ENCODE peak calls at places on chromosomes 2 and 18, in eight cellular contexts. F is kidney epithelial cell, X is GM13976, B is foreskin fibroblast, M is nephron progenitor cell, N is lower leg skin, S is astrocyte, I is neural crest cell. R is an unnamed sample.

GRCh38 chr2:232075080-232075479 is 113.6 kb downstream of the DIS3L2 start:
- DNase-seq in F (no peak), X (no peak), B (peak), M (no peak), N (no peak), S (no peak), I (no peak), R (no peak)

GRCh38 chr2:105744091-105744908 is 412 bp upstream of the NCK2 start:
- DNase-seq in F (no peak), X (peak), B (peak), M (peak), N (no peak), S (no peak), I (peak), R (peak)

GRCh38 chr2:69490486-69490885 is 53.3 kb upstream of the NFU1 start:
- DNase-seq in F (no peak), X (no peak), B (no peak), M (no peak), N (no peak), S (no peak), I (no peak), R (no peak)

GRCh38 chr2:73963385-73964120 is 21.2 kb upstream of the TET3 start:
- DNase-seq in F (no peak), X (peak), B (no peak), M (no peak), N (no peak), S (no peak), I (no peak), R (no peak)

GRCh38 chr2:150485871-150486538 is 1.5 kb downstream of the RND3 start:
- DNase-seq in F (no peak), X (peak), B (peak), M (peak), N (peak), S (peak), I (peak), R (no peak)

GRCh38 chr2:121567957-121568409 is 37.3 kb downstream of the RNU4ATAC start:
- DNase-seq in F (no peak), X (no peak), B (peak), M (no peak), N (no peak), S (peak), I (peak), R (no peak)

GRCh38 chr2:21175895-21176646 is 52.3 kb downstream of the TDRD15 start:
- DNase-seq in F (no peak), X (no peak), B (no peak), M (no peak), N (no peak), S (no peak), I (no peak), R (no peak)

GRCh38 chr2:120760446-120761135 is 24.9 kb downstream of the GLI2 start:
- DNase-seq in F (no peak), X (no peak), B (no peak), M (peak), N (no peak), S (no peak), I (no peak), R (no peak)

GRCh38 chr2:37375721-37376399 is 31.4 kb downstream of the QPCT start:
- DNase-seq in F (no peak), X (no peak), B (no peak), M (no peak), N (no peak), S (no peak), I (no peak), R (no peak)

GRCh38 chr2:99735753-99736152 is 245.9 kb upstream of the REV1 start:
- DNase-seq in F (no peak), X (no peak), B (no peak), M (no peak), N (no peak), S (no peak), I (no peak), R (no peak)

GRCh38 chr2:238257786-238258700 is 18.2 kb upstream of the HES6 start:
- DNase-seq in F (no peak), X (no peak), B (no peak), M (peak), N (no peak), S (no peak), I (no peak), R (no peak)

GRCh38 chr2:158745067-158745865 is 49.9 kb upstream of the DAPL1 start:
- DNase-seq in F (no peak), X (peak), B (peak), M (peak), N (no peak), S (peak), I (peak), R (peak)

GRCh38 chr18:55998071-55998522 is 410.1 kb upstream of the TCF4 start:
- DNase-seq in F (peak), X (no peak), B (peak), M (peak), N (no peak), S (peak), I (peak), R (no peak)

GRCh38 chr2:190221438-190221837 is 98.2 kb downstream of the HIBCH start:
- DNase-seq in F (no peak), X (no peak), B (no peak), M (no peak), N (no peak), S (no peak), I (no peak), R (no peak)

GRCh38 chr18:79513381-79514081 is 117.8 kb downstream of the NFATC1 start:
- DNase-seq in F (no peak), X (no peak), B (no peak), M (no peak), N (no peak), S (no peak), I (no peak), R (no peak)

DNA sequence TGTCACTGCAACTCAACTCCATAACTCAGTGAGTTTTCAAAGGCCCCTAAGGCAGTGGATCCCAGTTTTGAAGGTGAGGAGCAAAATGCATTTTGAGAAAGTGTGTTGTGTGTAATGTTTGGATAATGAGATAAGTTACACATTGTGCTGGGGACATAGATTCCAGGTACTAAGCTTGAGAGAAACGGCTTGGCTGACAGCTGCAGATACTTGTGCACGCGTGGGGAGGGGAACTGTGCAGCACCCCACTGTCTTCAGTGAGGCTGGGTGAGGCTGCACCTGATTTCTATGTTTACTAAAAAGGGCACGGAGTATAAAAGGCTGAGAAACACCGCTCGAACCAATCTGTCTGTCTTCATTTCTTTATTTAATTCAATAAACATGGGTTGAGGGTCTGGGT is 254.0 kb upstream of the COPS8 start:
- DNase-seq in F (no peak), X (no peak), B (no peak), M (no peak), N (no peak), S (no peak), I (no peak), R (no peak)
- TF ChIP-seq CTCF in F (no peak), X (no peak), B (no peak), M (no peak), N (no peak), S (no peak), I (no peak), R (no peak)

DNA sequence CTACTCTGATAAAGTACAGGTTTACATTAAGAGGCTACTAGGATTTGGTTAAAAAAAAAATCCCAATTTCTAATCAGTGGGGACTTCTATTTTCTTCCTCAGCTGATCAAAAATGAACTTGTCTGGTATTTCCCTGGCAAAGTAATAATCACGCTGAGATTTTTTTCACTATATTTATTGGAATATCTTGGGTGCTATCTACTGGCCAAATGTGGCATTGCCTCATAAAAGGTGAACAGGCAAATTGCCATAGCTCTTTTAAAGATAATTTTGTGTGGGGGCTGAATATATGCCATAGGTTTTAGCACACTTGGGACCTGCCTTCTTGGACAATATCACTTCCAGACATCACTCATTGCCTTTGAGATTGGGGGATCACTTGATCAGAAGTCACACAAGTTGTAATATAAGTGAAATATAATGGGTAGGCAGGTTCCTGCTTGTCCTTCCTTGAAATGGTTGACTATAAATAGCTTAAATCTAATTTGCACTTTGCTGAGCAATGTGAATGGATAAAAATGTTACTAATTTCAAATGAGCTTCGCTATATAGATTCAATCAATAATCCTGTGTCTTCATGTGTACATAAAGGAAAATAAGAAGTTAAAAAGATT is 7.0 kb upstream of the NXPH2 start:
- DNase-seq in F (no peak), X (peak), B (peak), M (peak), N (no peak), S (peak), I (peak), R (no peak)
- TF ChIP-seq CTCF in F (peak), X (peak), B (peak), M (peak), N (no peak), S (peak), I (peak), R (peak)

GRCh38 chr18:50871846-50872245 is 7.1 kb upstream of the ME2 start:
- DNase-seq in F (no peak), X (no peak), B (no peak), M (no peak), N (no peak), S (no peak), I (no peak), R (no peak)
- TF ChIP-seq CTCF in F (no peak), X (no peak), B (no peak), M (no peak), N (no peak), S (no peak), I (no peak), R (no peak)

DNA sequence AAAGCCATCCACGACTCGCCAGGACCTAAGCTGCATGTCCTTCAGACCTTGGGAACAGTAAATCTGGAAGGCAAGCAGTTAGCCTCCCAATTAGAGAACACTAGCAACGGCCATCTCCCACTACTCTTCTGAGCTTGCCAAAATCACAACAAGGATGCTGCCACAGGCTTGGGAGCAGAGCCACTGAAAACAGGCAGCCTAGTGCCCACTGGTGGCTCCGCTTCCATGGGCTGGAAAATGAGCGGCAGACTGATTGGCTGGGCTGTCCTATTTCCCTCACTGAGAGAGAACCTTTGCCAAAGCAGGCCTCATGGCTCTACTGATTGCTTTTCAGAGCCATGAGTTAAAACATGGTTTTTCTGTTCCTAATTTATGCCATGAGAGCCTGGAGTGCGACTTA is 153.0 kb upstream of the NT5C1B start:
- DNase-seq in F (no peak), X (no peak), B (no peak), M (no peak), N (no peak), S (no peak), I (no peak), R (no peak)
- TF ChIP-seq CTCF in F (no peak), X (no peak), B (no peak), M (no peak), N (no peak), S (no peak), I (no peak), R (no peak)

GRCh38 chr2:202870431-202871160 is 970 bp downstream of the ICA1L start:
- DNase-seq in F (peak), X (peak), B (peak), M (peak), N (peak), S (peak), I (peak), R (peak)
- TF ChIP-seq CTCF in F (peak), X (peak), B (peak), M (peak), N (no peak), S (peak), I (peak), R (peak)

R was measured in CD4-positive, alpha-beta T cell.